ENCODE peak calls at places on chromosomes 11 and 22, in seven cellular contexts. U is left cardiac atrium; X is NCI-H1436; F is GM23338; C is HCEC 1CT; S is NK-92 treated with Interleukin-12 subunit alpha and Interleukin-12 subunit beta, amount 100 ng/mL, for 24 hours; M is ACHN. A is an unnamed sample.

GRCh38 chr11:18490736-18491485 is 35.3 kb downstream of the LDHAL6A start:
- DNase-seq in U (no peak), X (no peak), F (no peak), C (no peak), S (no peak), M (no peak), A (no peak)

GRCh38 chr11:130592056-130592455 is 143.6 kb downstream of the ADAMTS15 start:
- DNase-seq in U (no peak), X (no peak), F (no peak), C (no peak), S (no peak), M (peak), A (peak)

GRCh38 chr11:76823481-76824028 is 37.2 kb upstream of the ACER3 start:
- DNase-seq in U (peak), X (no peak), F (peak), C (peak), S (no peak), M (peak), A (peak)

GRCh38 chr11:7019500-7020182 is 505 bp downstream of the ZNF214 start:
- DNase-seq in U (peak), X (no peak), F (peak), C (peak), S (no peak), M (peak), A (no peak)

GRCh38 chr11:64868904-64869570 is 9.4 kb downstream of the EHD1 start:
- DNase-seq in U (peak), X (no peak), F (no peak), C (peak), S (no peak), M (peak), A (peak)

GRCh38 chr22:37308385-37309200 is 26.3 kb downstream of the CYTH4 start:
- DNase-seq in U (no peak), X (no peak), F (no peak), C (no peak), S (no peak), M (no peak), A (no peak)

GRCh38 chr11:74055938-74056337 is 47.1 kb upstream of the UCP3 start:
- DNase-seq in U (no peak), X (no peak), F (no peak), C (peak), S (no peak), M (peak), A (peak)

GRCh38 chr11:70059971-70060370 is 18.1 kb upstream of the ANO1 start:
- DNase-seq in U (no peak), X (no peak), F (no peak), C (no peak), S (no peak), M (no peak), A (no peak)

GRCh38 chr22:45207981-45208664 is 32.6 kb downstream of the KIAA0930 start:
- DNase-seq in U (no peak), X (no peak), F (no peak), C (peak), S (no peak), M (no peak), A (peak)